ENCODE peak calls at places on chromosomes 2 and 18, in five cellular contexts. L is aorta, W is GM23338, I is GM23248, Z is lung. R is an unnamed sample. For H3K4me1, the result is how much of the 10 kb centered on the place peaks cover.

GRCh38 chr2:72010647-72011355 is 136.9 kb downstream of the CYP26B1 start:
- DNase-seq in I (no peak), W (no peak), L (no peak), Z (peak), R (no peak)

GRCh38 chr2:221444106-221444505 is 128.0 kb downstream of the EPHA4 start:
- DNase-seq in Z (no peak), W (no peak), I (peak), L (no peak), R (no peak)

GRCh38 chr2:158738363-158738762 is 56.8 kb upstream of the DAPL1 start:
- DNase-seq in I (no peak), Z (no peak), W (no peak), L (no peak), R (no peak)

GRCh38 chr2:238155051-238155760 is 3.6 kb upstream of the ERFE start:
- DNase-seq in Z (no peak), L (no peak), I (no peak), W (no peak), R (peak)

GRCh38 chr2:108612153-108612513 is 77.9 kb downstream of the LIMS1 start:
- DNase-seq in L (no peak), I (no peak), Z (peak), W (no peak), R (no peak)

GRCh38 chr2:217248312-217248935 is 388.6 kb upstream of the TNP1 start:
- DNase-seq in L (peak), W (peak), Z (peak), I (no peak), R (peak)

GRCh38 chr18:36451454-36452251 is 154.1 kb downstream of the FHOD3 start:
- DNase-seq in I (peak), L (no peak), Z (no peak), W (no peak), R (no peak)

GRCh38 chr2:1731512-1731962 is 12.8 kb downstream of the PXDN start:
- DNase-seq in W (no peak), I (peak), L (peak), Z (no peak), R (no peak)

GRCh38 chr18:74525741-74526140 is 8.6 kb upstream of the CNDP1 start:
- DNase-seq in I (no peak), L (no peak), W (no peak), Z (no peak), R (no peak)

GRCh38 chr2:151260492-151261239 is 997 bp downstream of the RBM43 start:
- DNase-seq in I (peak), L (no peak), Z (no peak), W (peak), R (no peak)

GRCh38 chr18:48832961-48833700 is 117.6 kb downstream of the SMAD7 start:
- DNase-seq in W (no peak), Z (peak), L (peak), I (peak), R (peak)

GRCh38 chr18:77074431-77074830 is 58.2 kb downstream of the MBP start:
- DNase-seq in L (no peak), I (no peak), W (no peak), Z (no peak), R (no peak)
- H3K4me1 ChIP-seq in L (under half), I (under half), W (under half), Z (under half), R (under half)

DNA sequence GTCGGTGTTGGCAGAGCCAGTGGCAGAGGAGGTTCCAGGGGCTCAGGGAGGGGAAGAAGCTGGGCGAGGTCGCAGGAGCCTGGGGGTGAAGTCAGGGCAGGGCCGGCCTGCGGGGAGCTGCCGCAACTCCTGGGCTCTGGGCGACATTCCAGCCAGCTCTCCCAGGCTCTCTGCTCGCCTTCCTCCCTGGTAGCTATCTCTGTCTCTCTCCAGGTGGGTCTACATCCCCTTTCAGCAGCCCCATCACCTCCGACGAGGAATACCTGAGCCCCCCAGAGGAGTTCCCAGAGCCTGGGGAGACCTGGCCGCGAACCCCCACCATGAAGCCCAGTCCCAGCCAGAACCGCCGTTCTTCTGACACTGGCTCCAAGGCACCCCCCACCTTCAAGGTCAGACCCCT is 27.0 kb downstream of the SPEG start:
- DNase-seq in W (no peak), Z (no peak), L (no peak), I (no peak), R (no peak)
- H3K4me3 ChIP-seq in W (no peak), Z (no peak), L (no peak), I (no peak), R (peak)

GRCh38 chr2:143697744-143698143 is 568.5 kb downstream of the ARHGAP15 start:
- DNase-seq in Z (no peak), L (no peak), W (no peak), I (no peak), R (no peak)

GRCh38 chr2:143698350-143698749 is 569.1 kb downstream of the ARHGAP15 start:
- DNase-seq in L (no peak), W (no peak), Z (no peak), I (no peak), R (no peak)

GRCh38 chr2:143700865-143701264 is 571.6 kb downstream of the ARHGAP15 start:
- DNase-seq in W (no peak), L (no peak), Z (no peak), I (no peak), R (no peak)

GRCh38 chr2:143696651-143697050 is 567.4 kb downstream of the ARHGAP15 start:
- DNase-seq in I (no peak), W (no peak), L (no peak), Z (no peak), R (no peak)

DNA sequence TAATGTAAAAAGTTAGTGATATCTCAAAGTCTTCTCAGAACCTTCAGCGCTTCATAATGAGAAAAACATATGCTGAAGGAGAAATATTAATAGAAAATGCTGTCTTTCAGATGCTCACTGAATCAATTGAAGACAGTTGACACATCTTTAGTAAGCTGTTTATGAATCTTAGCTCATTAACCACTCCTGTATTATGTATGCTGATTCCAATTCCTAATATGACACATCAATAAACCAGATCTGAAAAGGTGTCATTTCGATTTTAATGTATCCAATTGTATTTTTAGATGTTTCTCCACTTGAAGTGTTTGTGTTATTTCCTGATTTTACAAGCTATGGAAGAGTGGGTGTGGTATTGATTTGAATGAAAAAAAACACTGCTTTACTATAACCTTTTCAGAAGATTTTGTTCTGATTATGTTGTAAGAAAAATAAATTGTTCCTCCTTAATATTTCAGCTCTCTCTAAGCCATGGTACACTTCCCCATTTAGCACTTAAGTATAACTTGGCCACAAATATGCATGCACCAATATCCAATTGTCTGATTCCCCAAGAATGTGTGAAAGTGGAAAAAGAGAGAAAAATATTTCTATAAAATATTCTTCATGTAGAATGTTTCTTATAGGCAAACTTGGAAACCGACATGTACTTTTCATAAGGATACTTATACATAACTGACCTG is 569.8 kb downstream of the ARHGAP15 start:
- DNase-seq in W (no peak), L (no peak), I (no peak), Z (no peak), R (no peak)
- H3K4me1 ChIP-seq in W (under half), L (under half), I (under half), Z (under half), R (under half)

GRCh38 chr2:234679766-234680687 is 183.1 kb upstream of the ARL4C start:
- DNase-seq in L (peak), I (peak), W (no peak), Z (peak), R (peak)
- H3K4me3 ChIP-seq in L (no peak), I (peak), W (no peak), Z (no peak), R (no peak)

R was measured in psoas muscle.